ENCODE peak calls at places on chromosomes 11 and 22, in four cellular contexts. One of them, this sample, is unnamed.

GRCh38 chr22:24516301-24516737 is 21.2 kb downstream of the UPB1 start:
- DNase-seq in T1000: peak; percentile 22
- DNase-seq in fibroblast of pulmonary artery: peak; percentile 91
- DNase-seq in fibroblast of the conjunctiva: peak; percentile 71
- DNase-seq in this sample: peak; percentile 73

GRCh38 chr11:20474176-20474950 is 86.8 kb downstream of the PRMT3 start:
- DNase-seq in T1000: no peak
- DNase-seq in fibroblast of pulmonary artery: no peak
- DNase-seq in fibroblast of the conjunctiva: no peak
- DNase-seq in this sample: no peak

GRCh38 chr11:102036757-102037156 is 10.5 kb upstream of the CFAP300 start:
- DNase-seq in T1000: no peak
- DNase-seq in fibroblast of pulmonary artery: no peak
- DNase-seq in fibroblast of the conjunctiva: no peak
- DNase-seq in this sample: no peak

GRCh38 chr11:109696191-109696897 is 274.4 kb downstream of the C11orf87 start:
- DNase-seq in T1000: peak; percentile 65
- DNase-seq in fibroblast of pulmonary artery: peak; percentile 2
- DNase-seq in fibroblast of the conjunctiva: peak; percentile 3
- DNase-seq in this sample: no peak

GRCh38 chr11:19441288-19441687 is 200.5 kb upstream of the E2F8 start:
- DNase-seq in T1000: no peak
- DNase-seq in fibroblast of pulmonary artery: no peak
- DNase-seq in fibroblast of the conjunctiva: no peak
- DNase-seq in this sample: no peak

GRCh38 chr11:18277560-18278271 is 11.7 kb downstream of the SAA1 start:
- DNase-seq in T1000: no peak
- DNase-seq in fibroblast of pulmonary artery: peak; percentile 65
- DNase-seq in fibroblast of the conjunctiva: no peak
- DNase-seq in this sample: no peak

GRCh38 chr11:614583-615452 is 932 bp downstream of the IRF7 start:
- DNase-seq in T1000: no peak
- DNase-seq in fibroblast of pulmonary artery: no peak
- DNase-seq in fibroblast of the conjunctiva: no peak
- DNase-seq in this sample: peak; percentile 12

GRCh38 chr11:76208829-76209670 is 2.7 kb upstream of the WNT11 start:
- DNase-seq in T1000: peak; percentile 41
- DNase-seq in fibroblast of pulmonary artery: peak; percentile 31
- DNase-seq in fibroblast of the conjunctiva: peak; percentile 6
- DNase-seq in this sample: peak; percentile 82

GRCh38 chr22:38056969-38057841 is at the start of gene PICK1:
- DNase-seq in T1000: peak; percentile 89
- DNase-seq in fibroblast of pulmonary artery: peak; percentile 92
- DNase-seq in fibroblast of the conjunctiva: peak; percentile 84
- DNase-seq in this sample: peak; percentile 88

GRCh38 chr11:112826026-112826425 is 135.2 kb upstream of the NCAM1 start:
- DNase-seq in T1000: no peak
- DNase-seq in fibroblast of pulmonary artery: no peak
- DNase-seq in fibroblast of the conjunctiva: no peak
- DNase-seq in this sample: peak; percentile 67

GRCh38 chr11:73193251-73194033 is 24.6 kb upstream of the P2RY2 start:
- DNase-seq in T1000: no peak
- DNase-seq in fibroblast of pulmonary artery: no peak
- DNase-seq in fibroblast of the conjunctiva: no peak
- DNase-seq in this sample: peak; percentile 99

GRCh38 chr22:45999379-45999971 is 22.5 kb upstream of the WNT7B start:
- DNase-seq in T1000: no peak
- DNase-seq in fibroblast of pulmonary artery: no peak
- DNase-seq in fibroblast of the conjunctiva: no peak
- DNase-seq in this sample: no peak

GRCh38 chr22:27597703-27598444 is 203.7 kb downstream of the MN1 start:
- DNase-seq in T1000: no peak
- DNase-seq in fibroblast of pulmonary artery: peak; percentile 21
- DNase-seq in fibroblast of the conjunctiva: no peak
- DNase-seq in this sample: peak; percentile 40

GRCh38 chr11:66315921-66316811 is 678 bp downstream of the CD248 start:
- DNase-seq in T1000: no peak
- DNase-seq in fibroblast of pulmonary artery: no peak
- DNase-seq in fibroblast of the conjunctiva: no peak
- DNase-seq in this sample: no peak

GRCh38 chr22:19659805-19660345 is 54.4 kb upstream of the SEPTIN5 start:
- DNase-seq in T1000: no peak
- DNase-seq in fibroblast of pulmonary artery: no peak
- DNase-seq in fibroblast of the conjunctiva: no peak
- DNase-seq in this sample: no peak

GRCh38 chr11:45024357-45024756 is 73.7 kb upstream of the TP53I11 start:
- DNase-seq in T1000: no peak
- DNase-seq in fibroblast of pulmonary artery: no peak
- DNase-seq in fibroblast of the conjunctiva: no peak
- DNase-seq in this sample: no peak

GRCh38 chr11:125153837-125154236 is 10.7 kb upstream of the PKNOX2 start:
- DNase-seq in T1000: no peak
- DNase-seq in fibroblast of pulmonary artery: no peak
- DNase-seq in fibroblast of the conjunctiva: no peak
- DNase-seq in this sample: no peak

GRCh38 chr11:76148207-76148606 is 58.1 kb downstream of the WNT11 start:
- DNase-seq in T1000: no peak
- DNase-seq in fibroblast of pulmonary artery: no peak
- DNase-seq in fibroblast of the conjunctiva: no peak
- DNase-seq in this sample: no peak

GRCh38 chr22:23130697-23131096 is 11.1 kb downstream of the RSPH14 start:
- DNase-seq in T1000: no peak
- DNase-seq in fibroblast of pulmonary artery: no peak
- DNase-seq in fibroblast of the conjunctiva: no peak
- DNase-seq in this sample: no peak

GRCh38 chr11:133659542-133660201 is 127.4 kb upstream of the OPCML start:
- DNase-seq in T1000: no peak
- DNase-seq in fibroblast of pulmonary artery: no peak
- DNase-seq in fibroblast of the conjunctiva: no peak
- DNase-seq in this sample: no peak

GRCh38 chr22:43999378-43999777 is 24.7 kb upstream of the PARVB start:
- DNase-seq in T1000: no peak
- DNase-seq in fibroblast of pulmonary artery: no peak
- DNase-seq in fibroblast of the conjunctiva: no peak
- DNase-seq in this sample: peak; percentile 11

GRCh38 chr11:8243458-8243857 is 20.2 kb downstream of the LMO1 start:
- DNase-seq in T1000: no peak
- DNase-seq in fibroblast of pulmonary artery: no peak
- DNase-seq in fibroblast of the conjunctiva: no peak
- DNase-seq in this sample: no peak

GRCh38 chr11:62645660-62645933 is 816 bp downstream of the GANAB start:
- DNase-seq in T1000: no peak
- DNase-seq in fibroblast of pulmonary artery: no peak
- DNase-seq in fibroblast of the conjunctiva: no peak
- DNase-seq in this sample: no peak

GRCh38 chr11:131661137-131661536 is 290.7 kb downstream of the NTM start:
- DNase-seq in T1000: no peak
- DNase-seq in fibroblast of pulmonary artery: peak; percentile 1
- DNase-seq in fibroblast of the conjunctiva: no peak
- DNase-seq in this sample: no peak

This sample was measured in PC-9.